ENCODE peak calls at places on chromosome 16, in nine cellular contexts. N is IMR-90; I is mesenchymal stem cell; Y is trophoblast cell; Q is SK-MEL-5; W is AG04450; F is AG08396; D is RWPE1; M is stimulated activated CD8-positive, alpha-beta memory T cell treated with anti-CD3 and anti-CD28 coated beads, Interleukin-7, amount 100 ng/mL, for 1 hour. K is an unnamed sample.

GRCh38 chr16:75298252-75298651 is 46.8 kb upstream of the BCAR1 start:
- DNase-seq in N (no peak), I (no peak), Y (no peak), Q (no peak), W (no peak), F (no peak), D (no peak), M (no peak), K (no peak)

GRCh38 chr16:49473773-49474172 is 100.2 kb downstream of the C16orf78 start:
- DNase-seq in N (no peak), I (no peak), Y (no peak), Q (no peak), W (no peak), F (no peak), D (no peak), M (no peak), K (no peak)

GRCh38 chr16:83137326-83137770 is 510.6 kb downstream of the CDH13 start:
- DNase-seq in N (peak), I (peak), Y (no peak), Q (peak), W (peak), F (peak), D (peak), M (no peak), K (peak)

GRCh38 chr16:24668481-24669001 is 60.9 kb upstream of the TNRC6A start:
- DNase-seq in N (peak), I (peak), Y (no peak), Q (peak), W (no peak), F (no peak), D (no peak), M (no peak), K (peak)

GRCh38 chr16:85153656-85154091 is 41.4 kb upstream of the CIBAR2 start:
- DNase-seq in N (no peak), I (no peak), Y (no peak), Q (no peak), W (no peak), F (no peak), D (no peak), M (no peak), K (no peak)

GRCh38 chr16:66923247-66923851 is 2.0 kb downstream of the RRAD start:
- DNase-seq in N (peak), I (no peak), Y (peak), Q (no peak), W (no peak), F (peak), D (no peak), M (no peak), K (no peak)

GRCh38 chr16:51607202-51607756 is 456.2 kb upstream of the SALL1 start:
- DNase-seq in N (no peak), I (no peak), Y (no peak), Q (no peak), W (no peak), F (no peak), D (no peak), M (no peak), K (no peak)

GRCh38 chr16:23318639-23319038 is 16.5 kb downstream of the SCNN1B start:
- DNase-seq in N (no peak), I (no peak), Y (no peak), Q (no peak), W (no peak), F (no peak), D (no peak), M (no peak), K (no peak)

GRCh38 chr16:426115-426905 is 861 bp downstream of the RAB11FIP3 start:
- DNase-seq in N (no peak), I (peak), Y (peak), Q (no peak), W (no peak), F (peak), D (peak), M (no peak), K (no peak)

GRCh38 chr16:13453938-13454553 is 465.9 kb upstream of the ERCC4 start:
- DNase-seq in N (no peak), I (no peak), Y (peak), Q (peak), W (no peak), F (no peak), D (no peak), M (no peak), K (peak)

GRCh38 chr16:46629331-46629843 is 8.2 kb upstream of the SHCBP1 start:
- DNase-seq in N (peak), I (peak), Y (no peak), Q (peak), W (no peak), F (peak), D (peak), M (no peak), K (peak)

GRCh38 chr16:78310990-78311561 is 211.6 kb downstream of the WWOX start:
- DNase-seq in N (peak), I (peak), Y (no peak), Q (no peak), W (no peak), F (no peak), D (no peak), M (no peak), K (no peak)

GRCh38 chr16:2085669-2086068 is 37.9 kb downstream of the TSC2 start:
- DNase-seq in N (no peak), I (no peak), Y (no peak), Q (peak), W (no peak), F (no peak), D (no peak), M (no peak), K (no peak)

GRCh38 chr16:30369938-30370443 is 303 bp downstream of the TBC1D10B start:
- DNase-seq in N (no peak), I (no peak), Y (no peak), Q (no peak), W (no peak), F (no peak), D (no peak), M (no peak), K (no peak)

GRCh38 chr16:83328936-83329335 is 478.8 kb upstream of the HSBP1 start:
- DNase-seq in N (no peak), I (no peak), Y (no peak), Q (no peak), W (no peak), F (no peak), D (no peak), M (no peak), K (no peak)